ENCODE peak calls at places on chromosomes 16 and 17, in nine cellular contexts. One of them, this sample, is unnamed.

GRCh38 chr17:42291136-42291535 is 2.8 kb downstream of the STAT5A start:
- DNase-seq in GM04504: no peak
- DNase-seq in GM10248: no peak
- DNase-seq in hippocampal formation: no peak
- DNase-seq in psoas muscle: peak
- DNase-seq in retina: peak
- DNase-seq in GM12865: no peak
- DNase-seq in stimulated activated CD4-positive, alpha-beta T cell treated with anti-CD3 and anti-CD28 coated beads, Interleukin-1b, Interleukin-23, amount 100 ng/mL, for 24 hours: no peak
- DNase-seq in CD8-positive, alpha-beta memory T cell: no peak
- DNase-seq in this sample: no peak

GRCh38 chr17:4944163-4944553 is 4.1 kb downstream of the RNF167 start:
- DNase-seq in psoas muscle: peak
- DNase-seq in hippocampal formation: no peak
- DNase-seq in stimulated activated CD4-positive, alpha-beta T cell treated with anti-CD3 and anti-CD28 coated beads, Interleukin-1b, Interleukin-23, amount 100 ng/mL, for 24 hours: no peak
- DNase-seq in GM04504: no peak
- DNase-seq in retina: no peak
- DNase-seq in GM10248: no peak
- DNase-seq in CD8-positive, alpha-beta memory T cell: peak
- DNase-seq in GM12865: peak
- DNase-seq in this sample: no peak

GRCh38 chr17:55420776-55421178 is 858 bp downstream of the MMD start:
- DNase-seq in retina: peak
- DNase-seq in stimulated activated CD4-positive, alpha-beta T cell treated with anti-CD3 and anti-CD28 coated beads, Interleukin-1b, Interleukin-23, amount 100 ng/mL, for 24 hours: no peak
- DNase-seq in GM04504: no peak
- DNase-seq in GM12865: peak
- DNase-seq in psoas muscle: peak
- DNase-seq in CD8-positive, alpha-beta memory T cell: peak
- DNase-seq in hippocampal formation: no peak
- DNase-seq in GM10248: peak
- DNase-seq in this sample: peak

GRCh38 chr17:37410357-37410756 is 3.7 kb downstream of the TADA2A start:
- DNase-seq in psoas muscle: no peak
- DNase-seq in GM04504: no peak
- DNase-seq in CD8-positive, alpha-beta memory T cell: no peak
- DNase-seq in hippocampal formation: no peak
- DNase-seq in GM10248: no peak
- DNase-seq in stimulated activated CD4-positive, alpha-beta T cell treated with anti-CD3 and anti-CD28 coated beads, Interleukin-1b, Interleukin-23, amount 100 ng/mL, for 24 hours: no peak
- DNase-seq in GM12865: no peak
- DNase-seq in retina: no peak
- DNase-seq in this sample: no peak

GRCh38 chr16:48204825-48205151 is 39.3 kb upstream of the LONP2 start:
- DNase-seq in hippocampal formation: no peak
- DNase-seq in GM12865: no peak
- DNase-seq in retina: no peak
- DNase-seq in CD8-positive, alpha-beta memory T cell: no peak
- DNase-seq in GM10248: no peak
- DNase-seq in stimulated activated CD4-positive, alpha-beta T cell treated with anti-CD3 and anti-CD28 coated beads, Interleukin-1b, Interleukin-23, amount 100 ng/mL, for 24 hours: no peak
- DNase-seq in psoas muscle: no peak
- DNase-seq in GM04504: no peak
- DNase-seq in this sample: no peak

GRCh38 chr16:81265658-81266451 is 27.4 kb downstream of the BCO1 start:
- DNase-seq in stimulated activated CD4-positive, alpha-beta T cell treated with anti-CD3 and anti-CD28 coated beads, Interleukin-1b, Interleukin-23, amount 100 ng/mL, for 24 hours: no peak
- DNase-seq in CD8-positive, alpha-beta memory T cell: no peak
- DNase-seq in GM04504: peak
- DNase-seq in GM12865: no peak
- DNase-seq in hippocampal formation: peak
- DNase-seq in psoas muscle: peak
- DNase-seq in retina: no peak
- DNase-seq in GM10248: no peak
- DNase-seq in this sample: no peak

GRCh38 chr16:66196770-66197169 is 169.7 kb upstream of the CDH5 start:
- DNase-seq in CD8-positive, alpha-beta memory T cell: no peak
- DNase-seq in GM10248: no peak
- DNase-seq in retina: no peak
- DNase-seq in stimulated activated CD4-positive, alpha-beta T cell treated with anti-CD3 and anti-CD28 coated beads, Interleukin-1b, Interleukin-23, amount 100 ng/mL, for 24 hours: no peak
- DNase-seq in hippocampal formation: no peak
- DNase-seq in psoas muscle: no peak
- DNase-seq in GM12865: no peak
- DNase-seq in GM04504: no peak
- DNase-seq in this sample: no peak

GRCh38 chr17:72515291-72516065 is 394.7 kb downstream of the SOX9 start:
- DNase-seq in stimulated activated CD4-positive, alpha-beta T cell treated with anti-CD3 and anti-CD28 coated beads, Interleukin-1b, Interleukin-23, amount 100 ng/mL, for 24 hours: no peak
- DNase-seq in GM04504: no peak
- DNase-seq in GM10248: no peak
- DNase-seq in psoas muscle: no peak
- DNase-seq in retina: peak
- DNase-seq in hippocampal formation: no peak
- DNase-seq in CD8-positive, alpha-beta memory T cell: no peak
- DNase-seq in GM12865: peak
- DNase-seq in this sample: no peak

GRCh38 chr16:30096105-30096861 is at the start of gene YPEL3:
- DNase-seq in stimulated activated CD4-positive, alpha-beta T cell treated with anti-CD3 and anti-CD28 coated beads, Interleukin-1b, Interleukin-23, amount 100 ng/mL, for 24 hours: peak
- DNase-seq in GM10248: peak
- DNase-seq in CD8-positive, alpha-beta memory T cell: peak
- DNase-seq in GM04504: peak
- DNase-seq in retina: peak
- DNase-seq in psoas muscle: peak
- DNase-seq in hippocampal formation: peak
- DNase-seq in GM12865: peak
- DNase-seq in this sample: peak

GRCh38 chr17:10172241-10172741 is 26.1 kb downstream of the GAS7 start:
- DNase-seq in GM10248: peak
- DNase-seq in GM12865: peak
- DNase-seq in retina: no peak
- DNase-seq in stimulated activated CD4-positive, alpha-beta T cell treated with anti-CD3 and anti-CD28 coated beads, Interleukin-1b, Interleukin-23, amount 100 ng/mL, for 24 hours: no peak
- DNase-seq in CD8-positive, alpha-beta memory T cell: no peak
- DNase-seq in psoas muscle: no peak
- DNase-seq in hippocampal formation: no peak
- DNase-seq in GM04504: no peak
- DNase-seq in this sample: peak

GRCh38 chr16:66878067-66878466 is 2.2 kb upstream of the PDP2 start:
- DNase-seq in stimulated activated CD4-positive, alpha-beta T cell treated with anti-CD3 and anti-CD28 coated beads, Interleukin-1b, Interleukin-23, amount 100 ng/mL, for 24 hours: no peak
- DNase-seq in CD8-positive, alpha-beta memory T cell: no peak
- DNase-seq in GM12865: peak
- DNase-seq in GM04504: no peak
- DNase-seq in GM10248: no peak
- DNase-seq in hippocampal formation: no peak
- DNase-seq in psoas muscle: no peak
- DNase-seq in retina: no peak
- DNase-seq in this sample: no peak

GRCh38 chr16:85018529-85019236 is 7.3 kb upstream of the ZDHHC7 start:
- DNase-seq in GM04504: no peak
- DNase-seq in GM12865: no peak
- DNase-seq in psoas muscle: no peak
- DNase-seq in retina: no peak
- DNase-seq in stimulated activated CD4-positive, alpha-beta T cell treated with anti-CD3 and anti-CD28 coated beads, Interleukin-1b, Interleukin-23, amount 100 ng/mL, for 24 hours: no peak
- DNase-seq in CD8-positive, alpha-beta memory T cell: no peak
- DNase-seq in GM10248: no peak
- DNase-seq in hippocampal formation: no peak
- DNase-seq in this sample: no peak

GRCh38 chr16:49441366-49441780 is 67.8 kb downstream of the C16orf78 start:
- DNase-seq in GM04504: no peak
- DNase-seq in GM12865: peak
- DNase-seq in retina: peak
- DNase-seq in psoas muscle: no peak
- DNase-seq in GM10248: peak
- DNase-seq in stimulated activated CD4-positive, alpha-beta T cell treated with anti-CD3 and anti-CD28 coated beads, Interleukin-1b, Interleukin-23, amount 100 ng/mL, for 24 hours: no peak
- DNase-seq in CD8-positive, alpha-beta memory T cell: peak
- DNase-seq in hippocampal formation: no peak
- DNase-seq in this sample: peak

GRCh38 chr17:57929392-57929791 is 25.8 kb downstream of the CUEDC1 start:
- DNase-seq in stimulated activated CD4-positive, alpha-beta T cell treated with anti-CD3 and anti-CD28 coated beads, Interleukin-1b, Interleukin-23, amount 100 ng/mL, for 24 hours: no peak
- DNase-seq in GM04504: no peak
- DNase-seq in GM10248: no peak
- DNase-seq in CD8-positive, alpha-beta memory T cell: no peak
- DNase-seq in hippocampal formation: no peak
- DNase-seq in psoas muscle: peak
- DNase-seq in GM12865: no peak
- DNase-seq in retina: no peak
- DNase-seq in this sample: no peak

GRCh38 chr17:18143044-18143936 is 34.7 kb downstream of the MYO15A start:
- DNase-seq in psoas muscle: no peak
- DNase-seq in GM12865: peak
- DNase-seq in CD8-positive, alpha-beta memory T cell: no peak
- DNase-seq in hippocampal formation: no peak
- DNase-seq in stimulated activated CD4-positive, alpha-beta T cell treated with anti-CD3 and anti-CD28 coated beads, Interleukin-1b, Interleukin-23, amount 100 ng/mL, for 24 hours: no peak
- DNase-seq in GM04504: no peak
- DNase-seq in retina: no peak
- DNase-seq in GM10248: peak
- DNase-seq in this sample: no peak

GRCh38 chr16:85637808-85638186 is 24.7 kb downstream of the GSE1 start:
- DNase-seq in retina: peak
- DNase-seq in GM12865: no peak
- DNase-seq in hippocampal formation: no peak
- DNase-seq in CD8-positive, alpha-beta memory T cell: no peak
- DNase-seq in GM04504: no peak
- DNase-seq in GM10248: no peak
- DNase-seq in psoas muscle: no peak
- DNase-seq in stimulated activated CD4-positive, alpha-beta T cell treated with anti-CD3 and anti-CD28 coated beads, Interleukin-1b, Interleukin-23, amount 100 ng/mL, for 24 hours: no peak
- DNase-seq in this sample: no peak

This sample was measured in glutamatergic neuron.